ENCODE peak calls at places on chromosome 15, in five cellular contexts. Z is thyroid gland, M is OCI-LY7, A is uterus, U is endodermal cell. O is an unnamed sample. For H3K4me1 and H3K9me3, the result is how much of the 10 kb centered on the place peaks cover.

GRCh38 chr15:73941044-73941443 is 14.8 kb downstream of the LOXL1 start:
- DNase-seq in Z (no peak), M (no peak), A (no peak), U (no peak), O (peak)

GRCh38 chr15:83512459-83512858 is 65.3 kb downstream of the SH3GL3 start:
- DNase-seq in Z (no peak), M (no peak), A (no peak), U (peak), O (no peak)

GRCh38 chr15:41891946-41892345 is 1.9 kb downstream of the SPTBN5 start:
- DNase-seq in Z (peak), M (no peak), A (no peak), U (no peak), O (peak)

GRCh38 chr15:66700802-66701421 is 1.1 kb upstream of the SMAD6 start:
- DNase-seq in Z (peak), M (peak), A (peak), U (peak), O (peak)

GRCh38 chr15:33242165-33242564 is 47.7 kb upstream of the FMN1 start:
- DNase-seq in Z (peak), M (no peak), A (no peak), U (peak), O (no peak)

GRCh38 chr15:79973445-79974180 is 2.6 kb upstream of the BCL2A1 start:
- DNase-seq in Z (no peak), M (peak), A (no peak), U (no peak), O (no peak)

GRCh38 chr15:56244811-56245576 is 1.3 kb upstream of the RFX7 start:
- DNase-seq in Z (peak), M (peak), A (no peak), U (peak), O (no peak)

GRCh38 chr15:64944961-64945360 is 33.3 kb downstream of the ANKDD1A start:
- DNase-seq in Z (no peak), M (no peak), A (no peak), U (no peak), O (no peak)

GRCh38 chr15:60798821-60799220 is 319.9 kb upstream of the ICE2 start:
- DNase-seq in Z (no peak), M (no peak), A (no peak), U (no peak), O (no peak)

GRCh38 chr15:70095387-70096214 is 2.1 kb downstream of the TLE3 start:
- DNase-seq in Z (peak), M (peak), A (peak), U (peak), O (peak)

GRCh38 chr15:33111051-33111451 is 83.5 kb downstream of the FMN1 start:
- DNase-seq in Z (no peak), M (no peak), A (no peak), U (no peak), O (no peak)

GRCh38 chr15:81155375-81156218 is 21.5 kb downstream of the CFAP161 start:
- DNase-seq in Z (peak), M (peak), A (peak), U (peak), O (peak)

GRCh38 chr15:77821188-77821958 is 188.7 kb upstream of the LINGO1 start:
- DNase-seq in Z (peak), M (peak), A (no peak), U (peak), O (peak)

GRCh38 chr15:85709250-85709649 is 85.5 kb downstream of the KLHL25 start:
- DNase-seq in Z (peak), M (no peak), A (no peak), U (peak), O (no peak)

GRCh38 chr15:29840054-29840453 is 17.8 kb upstream of the TJP1 start:
- DNase-seq in Z (no peak), M (no peak), A (no peak), U (no peak), O (no peak)

GRCh38 chr15:26472661-26473060 is 300.2 kb downstream of the GABRB3 start:
- DNase-seq in Z (no peak), M (no peak), A (no peak), U (no peak), O (no peak)

GRCh38 chr15:28271697-28272250 is 50.2 kb downstream of the HERC2 start:
- DNase-seq in Z (peak), M (no peak), A (no peak), U (no peak), O (no peak)

GRCh38 chr15:85485956-85486567 is 105.7 kb downstream of the AKAP13 start:
- DNase-seq in Z (peak), M (peak), A (no peak), U (peak), O (peak)

GRCh38 chr15:74608776-74609175 is 6.9 kb upstream of the CLK3 start:
- DNase-seq in Z (no peak), M (no peak), A (no peak), U (no peak), O (no peak)

GRCh38 chr15:60520041-60520824 is 41.3 kb upstream of the ICE2 start:
- DNase-seq in Z (no peak), M (no peak), A (no peak), U (no peak), O (no peak)

GRCh38 chr15:31032959-31033358 is 41.5 kb upstream of the MTMR10 start:
- DNase-seq in Z (peak), M (no peak), A (no peak), U (no peak), O (no peak)

GRCh38 chr15:57662802-57663201 is 43.7 kb upstream of the POLR2M start:
- DNase-seq in Z (peak), M (no peak), A (no peak), U (no peak), O (peak)

GRCh38 chr15:31031471-31032064 is 40.1 kb upstream of the MTMR10 start:
- DNase-seq in Z (no peak), M (no peak), A (no peak), U (no peak), O (no peak)

GRCh38 chr15:29945943-29946591 is 123.8 kb upstream of the TJP1 start:
- DNase-seq in Z (no peak), M (no peak), A (no peak), U (no peak), O (no peak)

GRCh38 chr15:73832657-73833056 is 40.7 kb upstream of the TBC1D21 start:
- DNase-seq in Z (no peak), M (no peak), A (no peak), U (peak), O (no peak)

GRCh38 chr15:58221591-58222241 is 83.5 kb downstream of the AQP9 start:
- DNase-seq in Z (no peak), M (peak), A (no peak), U (peak), O (peak)

GRCh38 chr15:60091150-60091549 is 87.0 kb downstream of the FOXB1 start:
- DNase-seq in Z (peak), M (no peak), A (no peak), U (no peak), O (no peak)

GRCh38 chr15:74826372-74826819 is at the start of gene CPLX3:
- DNase-seq in Z (peak), M (no peak), A (peak), U (peak), O (no peak)

DNA sequence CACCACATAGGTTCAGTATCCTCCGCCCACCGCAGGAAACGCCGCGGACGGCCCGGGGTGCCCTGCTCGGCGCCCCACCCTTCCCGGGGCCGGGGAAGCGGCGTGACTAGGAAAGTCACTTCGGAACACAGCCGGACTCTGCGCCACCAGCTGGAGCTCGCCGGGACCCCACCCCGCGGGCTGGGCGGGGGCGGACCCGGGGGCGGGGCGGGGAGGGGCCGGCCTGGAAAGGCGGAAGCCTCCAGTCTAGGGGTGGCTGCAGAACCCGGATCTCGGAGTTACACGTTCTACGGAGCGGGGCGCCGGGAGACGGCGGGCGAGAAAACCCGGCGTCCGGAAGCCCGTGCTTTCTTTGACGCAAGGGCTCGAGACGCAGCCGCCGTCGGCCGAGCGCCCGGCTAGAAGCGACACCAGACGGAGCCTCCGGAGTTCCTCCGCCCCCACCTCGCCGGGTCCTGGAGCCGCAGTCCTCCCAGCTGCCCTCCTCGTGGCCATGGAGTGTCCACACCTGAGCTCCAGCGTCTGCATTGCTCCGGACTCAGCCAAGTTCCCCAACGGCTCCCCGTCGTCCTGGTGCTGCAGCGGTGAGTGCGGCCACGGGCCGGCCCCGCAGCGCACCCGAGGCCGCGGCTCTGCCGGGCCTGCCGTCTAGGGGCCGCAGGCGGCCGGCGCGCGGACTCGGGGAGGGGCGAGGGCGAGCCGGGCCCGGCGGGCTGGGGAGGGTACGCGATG is at the start of gene USP3:
- DNase-seq in Z (peak), M (peak), A (peak), U (peak), O (peak)
- H3K4me1 ChIP-seq in Z (half or more), M (half or more), A (under half), U (under half), O (under half)

DNA sequence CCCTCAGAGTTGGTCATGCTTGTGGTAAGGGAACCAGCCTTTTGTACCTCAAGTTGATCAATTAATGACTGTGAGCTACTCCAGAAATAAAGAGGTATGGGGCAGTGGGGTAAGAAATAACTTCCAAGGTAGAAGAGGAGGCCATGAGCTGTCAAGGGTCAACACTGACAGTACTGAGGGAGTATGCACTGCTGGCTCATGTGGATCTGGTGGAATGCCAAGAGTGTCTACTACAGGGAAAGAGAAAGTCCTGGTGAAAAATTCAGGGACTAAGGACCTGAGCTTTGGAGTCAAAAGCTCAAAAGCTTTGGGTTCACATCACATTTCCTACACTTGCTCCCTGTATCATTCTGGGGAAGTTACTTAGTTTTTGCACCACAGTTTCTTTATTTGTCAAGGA is 154.9 kb downstream of the SEMA6D start:
- DNase-seq in Z (no peak), M (no peak), A (no peak), U (no peak), O (no peak)
- H3K9me3 ChIP-seq in Z (under half), M (under half), A (under half), U (under half), O (under half)

DNA sequence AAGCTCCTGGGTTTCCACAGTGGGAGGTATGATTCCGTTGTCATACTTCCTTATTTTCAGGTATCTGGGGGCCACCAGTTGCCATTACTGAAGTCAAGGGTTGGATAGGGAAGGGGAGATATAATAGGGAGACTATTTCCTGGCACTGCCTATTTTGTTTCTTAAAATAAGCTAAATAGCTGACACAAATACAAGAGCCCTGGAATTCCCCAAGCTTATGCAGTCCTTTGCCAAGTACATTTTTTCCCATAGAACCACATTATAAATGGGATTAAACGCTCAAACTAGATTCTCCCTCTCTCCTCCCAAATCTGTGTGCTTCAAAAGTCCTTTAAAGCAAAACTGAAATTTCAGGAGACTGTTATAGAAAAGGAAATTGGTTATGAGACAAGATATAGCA is 68.7 kb downstream of the AP4E1 start:
- DNase-seq in Z (no peak), M (no peak), A (no peak), U (no peak), O (no peak)
- H3K4me1 ChIP-seq in Z (under half), M (under half), A (under half), U (under half), O (under half)

GRCh38 chr15:25175033-25175788 is 220.4 kb downstream of the SNRPN start:
- DNase-seq in Z (no peak), M (no peak), A (peak), U (peak), O (no peak)
- H3K9me3 ChIP-seq in Z (under half), M (under half), A (under half), U (under half), O (under half)

GRCh38 chr15:98669638-98670037 is 21.3 kb downstream of the IGF1R start:
- DNase-seq in Z (no peak), M (no peak), A (no peak), U (no peak), O (no peak)
- H3K4me1 ChIP-seq in Z (half or more), M (under half), A (under half), U (under half), O (under half)

GRCh38 chr15:45884755-45885445 is 250.1 kb downstream of the SQOR start:
- DNase-seq in Z (no peak), M (no peak), A (no peak), U (no peak), O (no peak)
- H3K9me3 ChIP-seq in Z (under half), M (under half), A (under half), U (under half), O (under half)

GRCh38 chr15:99616773-99617342 is 51.1 kb downstream of the MEF2A start:
- DNase-seq in Z (no peak), M (no peak), A (no peak), U (no peak), O (no peak)
- H3K4me1 ChIP-seq in Z (under half), M (under half), A (under half), U (under half), O (under half)

GRCh38 chr15:92078270-92078669 is 224.8 kb downstream of the SLCO3A1 start:
- DNase-seq in Z (no peak), M (no peak), A (no peak), U (no peak), O (no peak)

GRCh38 chr15:92083190-92083589 is 229.7 kb downstream of the SLCO3A1 start:
- DNase-seq in Z (peak), M (no peak), A (no peak), U (no peak), O (no peak)

GRCh38 chr15:92079047-92079446 is 225.5 kb downstream of the SLCO3A1 start:
- DNase-seq in Z (no peak), M (peak), A (no peak), U (peak), O (peak)

GRCh38 chr15:92079647-92080255 is 226.2 kb downstream of the SLCO3A1 start:
- DNase-seq in Z (no peak), M (no peak), A (no peak), U (no peak), O (peak)

DNA sequence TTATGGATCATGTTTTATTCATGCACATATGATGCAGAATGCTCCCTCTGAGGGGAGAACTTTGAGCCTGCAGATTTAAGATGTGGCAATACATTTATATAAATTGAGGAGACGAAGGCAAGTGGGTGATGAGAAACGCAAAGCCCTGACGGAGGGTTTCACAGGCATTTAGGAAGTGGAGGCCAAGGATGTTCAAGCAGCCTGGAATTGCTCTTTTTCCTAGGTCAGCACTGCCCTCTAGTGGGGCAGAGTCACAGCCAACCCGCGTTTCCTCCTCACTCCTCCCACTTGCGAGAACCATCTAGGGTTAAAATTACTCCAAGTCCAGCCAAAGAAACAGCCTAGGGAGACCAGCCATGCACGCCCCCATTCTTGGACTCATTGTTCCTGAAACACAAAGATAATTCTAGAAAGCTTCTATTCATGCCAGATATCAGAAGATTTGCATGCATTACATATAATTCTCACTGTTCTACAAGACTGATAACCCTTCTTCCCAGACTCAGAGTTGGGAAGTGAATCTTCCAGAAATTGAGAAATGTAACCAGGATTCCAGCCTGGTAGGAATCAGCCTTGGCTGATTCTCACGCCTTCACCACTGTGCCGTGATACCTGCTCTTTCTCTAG is 228.8 kb downstream of the SLCO3A1 start:
- DNase-seq in Z (peak), M (peak), A (peak), U (peak), O (peak)
- H3K9me3 ChIP-seq in Z (under half), M (under half), A (under half), U (under half), O (under half)

DNA sequence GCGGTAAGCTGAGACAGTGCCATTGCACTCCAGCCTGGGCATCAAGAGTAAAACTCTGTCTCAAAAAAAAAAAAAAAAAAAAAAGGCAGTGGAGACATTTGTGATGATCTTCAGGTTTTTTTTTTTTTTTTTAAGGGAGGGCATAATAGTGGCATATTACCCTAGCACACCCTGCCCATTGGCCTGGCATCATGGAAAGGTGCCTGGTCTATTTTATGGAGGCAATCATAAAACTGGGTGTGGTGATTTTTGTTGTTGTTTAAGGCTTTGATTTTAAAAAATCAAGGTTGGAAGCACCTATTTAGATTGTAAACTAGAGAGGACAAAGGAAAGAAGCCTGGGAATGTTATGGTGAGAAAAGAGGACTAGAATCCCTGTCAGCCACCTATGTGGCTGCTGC is 6.0 kb downstream of the IQGAP1 start:
- DNase-seq in Z (no peak), M (no peak), A (no peak), U (no peak), O (no peak)
- H3K4me1 ChIP-seq in Z (half or more), M (under half), A (under half), U (under half), O (under half)